ENCODE peak calls at places on chromosome 17, in six cellular contexts. I is transverse colon, W is NB4, L is ovary, H is endothelial cell of umbilical vein, R is A549. Z is an unnamed sample.

GRCh38 chr17:75810216-75810615 is 25.6 kb downstream of the UNK start:
- DNase-seq in I (peak; percentile 70), W (no peak), L (no peak), H (no peak), R (no peak), Z (no peak)

GRCh38 chr17:2235792-2236365 is 67.7 kb downstream of the SMG6 start:
- DNase-seq in I (no peak), W (no peak), L (no peak), H (no peak), R (no peak), Z (no peak)

GRCh38 chr17:35368086-35368824 is 5.2 kb downstream of the SLFN11 start:
- DNase-seq in I (peak; percentile 46), W (peak; percentile 96), L (no peak), H (no peak), R (no peak), Z (no peak)

GRCh38 chr17:2244545-2245525 is 58.8 kb downstream of the SMG6 start:
- DNase-seq in I (peak; percentile 85), W (peak; percentile 66), L (peak; percentile 90), H (peak; percentile 97), R (peak; percentile 94), Z (peak; percentile 86)

GRCh38 chr17:54736573-54736972 is 164.1 kb upstream of the TOM1L1 start:
- DNase-seq in I (no peak), W (no peak), L (no peak), H (no peak), R (no peak), Z (no peak)

GRCh38 chr17:76458580-76459490 is 5.9 kb upstream of the UBE2O start:
- DNase-seq in I (peak; percentile 59), W (peak; percentile 30), L (peak; percentile 58), H (peak; percentile 54), R (peak; percentile 91), Z (peak; percentile 76)

GRCh38 chr17:4980644-4981216 is 6.7 kb downstream of the CAMTA2 start:
- DNase-seq in I (no peak), W (peak; percentile 62), L (no peak), H (peak; percentile 64), R (peak; percentile 73), Z (peak; percentile 68)

GRCh38 chr17:7292194-7292593 is 2.2 kb downstream of the YBX2 start:
- DNase-seq in I (no peak), W (no peak), L (no peak), H (no peak), R (no peak), Z (no peak)

GRCh38 chr17:36591434-36592315 is at the start of gene DHRS11:
- DNase-seq in I (peak; percentile 90), W (peak; percentile 88), L (peak; percentile 88), H (peak; percentile 80), R (peak; percentile 97), Z (peak; percentile 86)

GRCh38 chr17:7022791-7023571 is at the start of gene BCL6B:
- DNase-seq in I (no peak), W (no peak), L (no peak), H (peak; percentile 78), R (no peak), Z (no peak)

GRCh38 chr17:59492091-59492451 is 73.3 kb upstream of the DHX40 start:
- DNase-seq in I (no peak), W (no peak), L (no peak), H (no peak), R (no peak), Z (peak; percentile 20)

GRCh38 chr17:73814070-73814469 is 169.8 kb upstream of the SDK2 start:
- DNase-seq in I (no peak), W (no peak), L (no peak), H (no peak), R (no peak), Z (no peak)

GRCh38 chr17:81250286-81251090 is 11.4 kb downstream of the NDUFAF8 start:
- DNase-seq in I (no peak), W (no peak), L (no peak), H (no peak), R (no peak), Z (no peak)

GRCh38 chr17:12963505-12963904 is 54.3 kb downstream of the ELAC2 start:
- DNase-seq in I (no peak), W (no peak), L (no peak), H (no peak), R (no peak), Z (no peak)

GRCh38 chr17:2854662-2855061 is 58.4 kb downstream of the RAP1GAP2 start:
- DNase-seq in I (peak; percentile 41), W (no peak), L (peak; percentile 18), H (no peak), R (peak; percentile 35), Z (no peak)

GRCh38 chr17:66222772-66223350 is 6.4 kb downstream of the APOH start:
- DNase-seq in I (no peak), W (no peak), L (no peak), H (no peak), R (no peak), Z (no peak)
- TF ChIP-seq POLR2A in I (no peak), W (no peak), L (no peak), H (no peak), R (no peak), Z (no peak)

DNA sequence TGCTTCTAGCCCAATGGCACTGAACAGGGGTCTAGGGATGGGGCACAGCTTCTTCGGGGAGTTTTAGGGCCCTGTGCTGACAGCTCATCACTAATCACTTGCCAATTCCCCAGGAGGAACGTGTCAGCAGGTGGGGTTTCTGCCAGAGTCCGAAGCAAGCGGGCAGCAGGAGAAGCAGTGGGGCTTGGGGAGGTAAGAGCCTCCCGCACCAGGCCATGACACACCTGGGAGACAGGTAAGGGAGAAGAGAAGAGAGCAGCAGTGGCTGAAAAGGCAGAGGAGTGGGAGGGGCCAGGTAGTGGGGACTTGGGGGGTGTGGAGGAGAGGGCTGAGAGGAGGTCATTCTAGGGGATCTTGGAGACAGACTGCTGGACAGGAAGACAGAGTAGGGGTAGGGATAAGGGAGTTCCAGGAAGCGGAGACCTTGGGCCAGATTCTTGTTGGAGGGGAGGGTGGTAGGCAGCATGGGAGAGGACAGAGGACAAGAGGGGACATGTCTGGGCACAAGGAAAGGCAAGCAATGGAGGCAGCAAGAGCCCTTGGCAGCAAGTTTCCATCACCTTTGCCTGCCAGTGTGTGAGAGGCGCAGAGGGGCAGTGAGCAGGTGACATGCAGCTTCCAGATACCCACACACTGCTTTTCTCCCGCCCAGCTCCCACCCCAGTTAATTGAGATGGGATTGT is 4.9 kb downstream of the PHOSPHO1 start:
- DNase-seq in I (no peak), W (no peak), L (no peak), H (no peak), R (no peak), Z (no peak)
- TF ChIP-seq POLR2A in I (no peak), W (no peak), L (no peak), H (no peak), R (no peak), Z (no peak)

GRCh38 chr17:68784431-68784830 is 170.8 kb downstream of the ABCA8 start:
- DNase-seq in I (no peak), W (no peak), L (no peak), H (no peak), R (no peak), Z (no peak)
- TF ChIP-seq POLR2A in I (no peak), W (no peak), L (no peak), H (no peak), R (no peak), Z (no peak)

GRCh38 chr17:62627904-62628603 is 584 bp downstream of the MRC2 start:
- DNase-seq in I (peak; percentile 28), W (peak; percentile 81), L (peak; percentile 86), H (peak; percentile 55), R (peak; percentile 55), Z (no peak)
- TF ChIP-seq POLR2A in I (no peak), W (no peak), L (no peak), H (no peak), R (no peak), Z (no peak)

GRCh38 chr17:79272666-79273219 is 198.1 kb downstream of the ENGASE start:
- DNase-seq in I (no peak), W (no peak), L (no peak), H (no peak), R (peak; percentile 71), Z (no peak)

GRCh38 chr17:79276824-79277223 is 202.2 kb downstream of the ENGASE start:
- DNase-seq in I (no peak), W (no peak), L (no peak), H (no peak), R (no peak), Z (no peak)

GRCh38 chr17:79272220-79272619 is 197.6 kb downstream of the ENGASE start:
- DNase-seq in I (no peak), W (no peak), L (no peak), H (no peak), R (no peak), Z (no peak)

GRCh38 chr17:79269620-79270019 is 195.0 kb downstream of the ENGASE start:
- DNase-seq in I (no peak), W (no peak), L (no peak), H (no peak), R (no peak), Z (no peak)

DNA sequence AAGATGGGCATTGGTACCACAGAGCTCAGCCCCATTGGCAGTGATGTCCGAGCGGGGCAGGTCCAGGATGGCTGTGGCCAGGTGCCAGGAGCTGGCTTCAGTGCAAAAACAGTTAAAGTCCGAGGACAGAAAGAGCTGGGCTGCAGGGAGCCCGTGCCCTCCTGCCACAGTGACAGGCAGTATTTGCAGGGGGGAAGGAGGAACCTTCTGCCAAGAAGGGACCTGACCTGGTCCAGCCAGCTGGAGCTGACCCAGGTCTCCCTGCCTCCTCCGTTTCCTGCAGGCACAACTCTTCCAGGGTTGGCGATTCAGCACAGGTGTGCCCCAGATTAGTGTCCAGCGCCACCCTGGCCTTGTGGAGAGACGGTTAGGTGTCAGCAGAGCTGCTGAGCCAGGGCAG is 199.0 kb downstream of the ENGASE start:
- DNase-seq in I (no peak), W (no peak), L (no peak), H (no peak), R (no peak), Z (no peak)
- TF ChIP-seq POLR2A in I (no peak), W (no peak), L (no peak), H (no peak), R (no peak), Z (no peak)

Z was measured in erythroblast.